ENCODE peak calls at places on chromosomes 3 and 15, in nine cellular contexts. G is adrenal gland, T is ovary, W is sigmoid colon, L is transverse colon, A is HepG2, I is uterus, U is IMR-90, K is A549. C is an unnamed sample. For H3K4me1, the result is how much of the 10 kb centered on the place peaks cover.

GRCh38 chr3:136114421-136114820 is 81.7 kb downstream of the MSL2 start:
- DNase-seq in T (no peak), L (no peak), I (no peak), A (peak), K (no peak), W (no peak), U (peak), G (no peak), C (no peak)

GRCh38 chr15:29674661-29675533 is 147.4 kb downstream of the TJP1 start:
- DNase-seq in L (peak), W (no peak), I (peak), U (peak), G (peak), T (no peak), A (peak), K (peak), C (peak)

GRCh38 chr15:31824009-31824408 is 206.3 kb upstream of the CHRNA7 start:
- DNase-seq in U (no peak), A (no peak), K (no peak), L (no peak), T (no peak), W (no peak), I (no peak), G (no peak), C (no peak)

GRCh38 chr3:72185549-72186484 is 400.9 kb upstream of the PROK2 start:
- DNase-seq in K (no peak), T (no peak), G (peak), A (peak), L (no peak), W (no peak), I (no peak), U (peak), C (no peak)

GRCh38 chr3:53170325-53171108 is 9.5 kb downstream of the PRKCD start:
- DNase-seq in K (no peak), W (no peak), G (no peak), L (peak), T (no peak), A (peak), U (no peak), I (no peak), C (peak)

GRCh38 chr3:119418091-119418512 is 45.3 kb downstream of the TMEM39A start:
- DNase-seq in A (no peak), T (no peak), G (no peak), L (no peak), U (no peak), I (no peak), W (no peak), K (no peak), C (no peak)

GRCh38 chr3:191414286-191414685 is 46.7 kb upstream of the PYDC2 start:
- DNase-seq in G (no peak), W (no peak), K (no peak), I (no peak), A (no peak), L (no peak), U (peak), T (no peak), C (no peak)

GRCh38 chr15:40282144-40282869 is 557 bp downstream of the ANKRD63 start:
- DNase-seq in G (no peak), L (peak), K (peak), I (no peak), U (no peak), A (peak), T (no peak), W (no peak), C (peak)

GRCh38 chr3:185537369-185537970 is 14.9 kb downstream of the LIPH start:
- DNase-seq in T (no peak), L (peak), I (no peak), U (peak), W (peak), A (peak), K (peak), G (peak), C (peak)

GRCh38 chr15:51303462-51303861 is 34.9 kb downstream of the CYP19A1 start:
- DNase-seq in U (no peak), I (no peak), W (no peak), T (no peak), A (no peak), G (no peak), L (no peak), K (no peak), C (no peak)

GRCh38 chr15:81313686-81314085 is 10.3 kb downstream of the STARD5 start:
- DNase-seq in U (peak), A (no peak), G (no peak), K (no peak), T (no peak), L (no peak), I (no peak), W (no peak), C (no peak)

GRCh38 chr3:33737146-33737545 is 19.1 kb upstream of the CLASP2 start:
- DNase-seq in A (no peak), L (no peak), I (no peak), W (no peak), G (no peak), U (no peak), K (no peak), T (no peak), C (no peak)

GRCh38 chr15:29268706-29269484 is 727 bp downstream of the NSMCE3 start:
- DNase-seq in T (peak), W (peak), A (no peak), U (peak), G (peak), L (peak), K (peak), I (peak), C (peak)

GRCh38 chr3:21718161-21718765 is 32.7 kb downstream of the ZNF385D start:
- DNase-seq in G (no peak), W (no peak), U (peak), I (no peak), A (no peak), L (no peak), K (no peak), T (no peak), C (no peak)

GRCh38 chr15:100314809-100315400 is 26.9 kb downstream of the ADAMTS17 start:
- DNase-seq in W (no peak), T (no peak), K (no peak), A (no peak), I (no peak), L (no peak), U (no peak), G (no peak), C (no peak)

GRCh38 chr3:100103558-100104441 is 10.5 kb downstream of the FILIP1L start:
- DNase-seq in W (no peak), T (no peak), K (no peak), I (no peak), G (no peak), A (peak), L (peak), U (peak), C (no peak)

GRCh38 chr3:114435733-114436132 is 141.9 kb downstream of the TIGIT start:
- DNase-seq in U (peak), L (no peak), G (no peak), K (no peak), W (no peak), I (no peak), A (no peak), T (no peak), C (no peak)

GRCh38 chr15:66580643-66581042 is 14.8 kb upstream of the LCTL start:
- DNase-seq in W (no peak), U (peak), G (no peak), I (no peak), A (no peak), K (no peak), L (no peak), T (no peak), C (no peak)

GRCh38 chr3:126517291-126517951 is at the start of gene UROC1:
- DNase-seq in T (no peak), W (peak), A (no peak), K (no peak), I (no peak), G (no peak), L (no peak), U (no peak), C (no peak)

GRCh38 chr3:175413926-175414325 is 554.8 kb downstream of the NAALADL2 start:
- DNase-seq in W (no peak), G (no peak), A (no peak), K (no peak), U (no peak), I (no peak), T (no peak), L (no peak), C (no peak)

GRCh38 chr3:28347374-28348285 is 891 bp upstream of the ZCWPW2 start:
- DNase-seq in W (no peak), K (no peak), G (peak), T (no peak), U (peak), A (no peak), L (no peak), I (no peak), C (no peak)

GRCh38 chr3:168025076-168025475 is 70.6 kb downstream of the GOLIM4 start:
- DNase-seq in G (no peak), K (no peak), U (peak), T (no peak), A (no peak), I (no peak), L (no peak), W (no peak), C (no peak)

GRCh38 chr3:11601446-11602241 is 42.1 kb downstream of the VGLL4 start:
- DNase-seq in K (no peak), U (peak), I (peak), A (no peak), W (peak), T (peak), G (no peak), L (no peak), C (peak)

GRCh38 chr3:31106204-31106603 is 211.7 kb upstream of the GADL1 start:
- DNase-seq in L (peak), W (no peak), K (no peak), U (peak), I (no peak), A (peak), T (no peak), G (peak), C (no peak)
- TF ChIP-seq CTCF in L (no peak), W (no peak), K (no peak), U (no peak), I (no peak), A (peak), T (no peak), G (no peak), C (no peak)

GRCh38 chr15:91864669-91865068 is 11.2 kb downstream of the SLCO3A1 start:
- DNase-seq in W (no peak), G (no peak), U (no peak), L (no peak), A (no peak), I (no peak), T (no peak), K (no peak), C (no peak)
- H3K4me1 ChIP-seq in W (under half), G (under half), U (under half), L (under half), A (under half), I (under half), T (under half), K (under half), C (under half)

GRCh38 chr15:82677720-82678323 is 30.7 kb upstream of the CPEB1 start:
- DNase-seq in L (no peak), K (no peak), A (no peak), U (no peak), G (no peak), T (no peak), I (no peak), W (peak), C (no peak)

GRCh38 chr15:82674873-82675272 is 27.7 kb upstream of the CPEB1 start:
- DNase-seq in U (no peak), A (no peak), L (no peak), G (no peak), W (no peak), T (no peak), K (no peak), I (no peak), C (no peak)

GRCh38 chr15:82679626-82680199 is 30.0 kb downstream of the AP3B2 start:
- DNase-seq in U (no peak), G (no peak), I (no peak), L (no peak), T (no peak), A (no peak), K (no peak), W (peak), C (no peak)

GRCh38 chr15:82681371-82681770 is 28.3 kb downstream of the AP3B2 start:
- DNase-seq in W (peak), G (no peak), K (no peak), L (no peak), A (no peak), I (no peak), T (no peak), U (no peak), C (no peak)

DNA sequence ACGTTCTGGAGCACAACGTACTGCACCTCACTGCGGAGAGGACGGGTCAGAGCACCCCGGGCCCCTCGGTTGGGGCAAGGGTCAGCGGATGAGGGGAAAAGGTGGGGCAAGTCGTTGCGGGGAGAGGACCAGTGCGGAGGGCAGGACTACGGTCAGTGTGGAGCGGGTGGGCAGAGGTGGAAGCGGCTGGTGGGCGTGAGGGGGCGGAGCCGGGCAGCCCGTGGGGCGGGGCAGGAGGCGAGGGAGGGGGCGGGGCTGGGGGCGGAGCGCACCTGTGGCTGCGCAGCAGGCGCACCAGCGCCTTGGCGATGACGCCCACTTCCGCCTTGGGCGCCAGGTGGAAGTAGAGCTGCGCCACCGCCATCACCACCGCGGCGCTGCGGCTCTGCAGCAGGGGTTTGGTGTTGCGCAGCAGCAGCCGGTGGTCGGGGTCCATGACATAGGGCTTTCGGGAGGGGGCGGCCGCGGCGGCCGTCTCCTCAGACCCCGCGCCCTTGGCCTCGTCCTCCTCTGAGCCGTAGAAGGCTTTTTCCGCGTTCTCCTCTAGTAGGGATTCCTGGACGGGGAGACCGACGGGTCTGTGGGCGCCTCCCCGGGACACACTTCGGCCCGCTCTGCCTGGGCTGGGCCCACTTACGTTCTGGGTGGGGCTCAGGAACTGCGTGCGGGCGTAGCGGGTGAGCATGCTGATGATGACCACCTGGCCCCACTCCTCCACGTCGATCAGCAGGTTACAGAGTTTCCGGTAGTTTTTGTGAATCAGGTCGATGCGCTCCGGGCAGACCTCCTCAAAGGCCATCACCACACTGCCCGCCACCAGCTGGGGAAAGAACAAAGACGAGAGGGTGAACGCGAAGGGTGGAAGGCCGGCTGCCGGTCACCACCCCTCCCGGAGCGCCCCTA is 29.2 kb downstream of the AP3B2 start:
- DNase-seq in A (no peak), I (no peak), U (no peak), W (peak), K (peak), L (peak), G (peak), T (peak), C (peak)
- TF ChIP-seq POLR2A in A (no peak), I (no peak), U (no peak), W (no peak), K (peak), L (peak), G (peak), T (peak), C (no peak)

DNA sequence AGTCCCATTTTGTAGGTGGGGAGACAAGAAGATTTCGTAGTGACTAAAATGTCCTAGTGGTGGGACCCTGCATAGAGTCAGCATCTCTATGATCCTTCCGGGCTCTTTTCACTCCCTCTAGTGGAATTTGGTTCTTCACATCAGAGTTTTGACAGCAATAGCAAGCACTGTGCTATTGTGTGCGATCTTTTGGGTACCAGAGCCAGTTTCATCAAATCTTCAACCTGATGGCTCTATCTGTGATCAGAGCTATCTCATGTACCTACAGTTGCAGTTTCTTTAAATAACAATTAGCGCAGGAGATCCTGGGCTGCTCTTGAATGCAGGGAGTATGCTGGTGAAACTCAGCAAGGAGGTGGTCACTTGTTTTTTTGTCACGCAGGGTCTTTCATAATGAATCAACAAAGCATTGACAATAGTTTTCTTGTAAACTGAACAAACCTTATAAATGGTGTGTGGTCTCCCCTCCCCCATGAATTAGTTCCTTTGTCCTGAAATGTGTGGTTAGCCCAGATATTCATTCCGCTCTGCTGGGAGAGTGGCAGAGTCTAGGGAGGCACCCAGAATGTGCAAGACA is 257.2 kb upstream of the SOX2 start:
- DNase-seq in G (no peak), I (no peak), U (no peak), W (no peak), A (no peak), T (no peak), L (no peak), K (no peak), C (no peak)
- TF ChIP-seq CTCF in G (no peak), I (no peak), U (no peak), W (no peak), A (no peak), T (no peak), L (no peak), K (no peak), C (no peak)

DNA sequence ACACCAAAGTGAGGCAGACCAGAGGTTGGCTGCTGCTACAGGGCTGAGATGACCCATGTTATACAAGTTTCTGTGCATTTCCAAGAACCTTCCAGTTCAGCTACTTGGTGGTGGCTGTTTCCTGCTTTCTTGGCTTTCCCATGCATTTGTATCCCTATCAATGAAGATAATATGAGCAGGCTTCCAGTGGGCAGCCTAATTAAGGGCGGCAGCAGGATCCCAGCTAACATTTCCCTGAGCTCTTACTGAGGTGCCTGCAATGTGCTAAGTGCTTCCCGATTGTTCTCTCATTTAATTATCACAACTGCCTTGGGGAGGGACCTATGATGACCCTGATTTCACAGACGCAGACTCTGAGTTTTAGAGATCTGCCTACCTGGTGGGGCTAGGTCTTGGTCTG is 95.5 kb downstream of the FRMD4B start:
- DNase-seq in I (no peak), U (no peak), A (no peak), L (no peak), T (no peak), G (no peak), W (no peak), K (no peak), C (no peak)
- H3K4me1 ChIP-seq in I (under half), U (under half), A (under half), L (under half), T (under half), G (under half), W (under half), K (under half), C (under half)

DNA sequence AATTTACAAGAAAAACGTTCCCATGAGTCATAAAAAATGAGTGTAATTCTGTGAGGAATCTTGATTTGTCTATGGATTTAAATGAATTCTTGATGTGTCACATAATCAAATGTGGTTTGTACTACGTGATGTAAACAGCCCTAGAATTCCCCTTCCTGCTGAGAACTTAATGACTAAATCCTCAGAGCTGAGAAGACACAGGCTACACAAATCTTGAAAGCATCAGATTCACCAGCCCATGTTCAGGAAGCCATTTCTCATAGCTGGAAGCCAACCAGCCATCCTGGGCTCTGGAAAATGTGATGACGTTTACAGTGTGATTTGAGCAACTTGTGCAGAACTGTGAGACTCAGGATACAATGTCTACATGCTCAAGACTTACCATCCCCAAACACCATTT is 193.7 kb upstream of the MME start:
- DNase-seq in G (no peak), T (no peak), K (no peak), A (no peak), I (no peak), U (peak), W (no peak), L (no peak), C (no peak)
- TF ChIP-seq POLR2A in G (no peak), T (no peak), K (no peak), A (no peak), I (no peak), U (peak), W (no peak), L (no peak), C (no peak)

GRCh38 chr3:187481426-187481825 is 113.2 kb downstream of the RTP4 start:
- DNase-seq in K (no peak), L (no peak), A (no peak), T (no peak), W (no peak), U (no peak), I (no peak), G (no peak), C (no peak)
- TF ChIP-seq CTCF in K (no peak), L (no peak), A (no peak), T (no peak), W (no peak), U (no peak), I (no peak), G (no peak), C (no peak)

GRCh38 chr3:139541156-139541897 is 1.8 kb upstream of the RBP1 start:
- DNase-seq in U (no peak), G (no peak), W (no peak), I (no peak), K (no peak), A (no peak), L (no peak), T (peak), C (no peak)
- H3K4me1 ChIP-seq in U (under half), G (under half), W (under half), I (under half), K (under half), A (under half), L (under half), T (under half), C (under half)

GRCh38 chr3:52134761-52135160 is 19.5 kb downstream of the POC1A start:
- DNase-seq in U (no peak), K (no peak), T (no peak), I (no peak), A (no peak), W (no peak), L (no peak), G (no peak), C (no peak)
- TF ChIP-seq POLR2A in U (no peak), K (no peak), T (no peak), I (no peak), A (no peak), W (no peak), L (no peak), G (no peak), C (no peak)

GRCh38 chr3:15876669-15877068 is 78.9 kb upstream of the ANKRD28 start:
- DNase-seq in I (no peak), L (no peak), G (no peak), W (no peak), A (no peak), T (no peak), U (no peak), K (no peak), C (no peak)
- TF ChIP-seq CTCF in I (no peak), L (no peak), G (no peak), W (no peak), A (no peak), T (no peak), U (no peak), K (no peak), C (no peak)